ENCODE peak calls at places on chromosome 20, in four cellular contexts. G, B, H and T are unnamed samples.

GRCh38 chr20:3785240-3786125 is 1.1 kb downstream of the CENPB start:
- DNase-seq in G (no peak), B (no peak), H (peak), T (no peak)

GRCh38 chr20:33130553-33130952 is 37.4 kb upstream of the BPIFA2 start:
- DNase-seq in G (no peak), B (no peak), H (no peak), T (no peak)

GRCh38 chr20:52242237-52243230 is 51.0 kb upstream of the ZFP64 start:
- DNase-seq in G (peak), B (peak), H (peak), T (no peak)

GRCh38 chr20:4443016-4443415 is 278.7 kb upstream of the PRND start:
- DNase-seq in G (no peak), B (no peak), H (no peak), T (no peak)

GRCh38 chr20:44754554-44754953 is 8.9 kb downstream of the KCNK15 start:
- DNase-seq in G (no peak), B (no peak), H (no peak), T (no peak)

GRCh38 chr20:12928755-12929401 is 79.9 kb upstream of the SPTLC3 start:
- DNase-seq in G (peak), B (peak), H (peak), T (peak)

GRCh38 chr20:40336034-40336433 is 353.0 kb downstream of the MAFB start:
- DNase-seq in G (no peak), B (no peak), H (no peak), T (no peak)

GRCh38 chr20:19814241-19814640 is 56.2 kb downstream of the RIN2 start:
- DNase-seq in G (no peak), B (no peak), H (no peak), T (no peak)

GRCh38 chr20:10761786-10762185 is 88.0 kb upstream of the JAG1 start:
- DNase-seq in G (peak), B (peak), H (no peak), T (peak)

GRCh38 chr20:64108731-64109389 is 1.5 kb upstream of the NPBWR2 start:
- DNase-seq in G (no peak), B (no peak), H (no peak), T (no peak)

GRCh38 chr20:49452011-49452482 is 30.4 kb downstream of the KCNB1 start:
- DNase-seq in G (no peak), B (no peak), H (no peak), T (no peak)

GRCh38 chr20:298755-299391 is 1.5 kb downstream of the ZCCHC3 start:
- DNase-seq in G (no peak), B (no peak), H (peak), T (no peak)

GRCh38 chr20:50820515-50821256 is 25.8 kb downstream of the BCAS4 start:
- DNase-seq in G (no peak), B (no peak), H (no peak), T (no peak)

GRCh38 chr20:16194961-16195360 is 378.3 kb downstream of the KIF16B start:
- DNase-seq in G (no peak), B (no peak), H (no peak), T (no peak)

GRCh38 chr20:43653966-43654365 is 12.9 kb upstream of the MYBL2 start:
- DNase-seq in G (no peak), B (no peak), H (no peak), T (no peak)

GRCh38 chr20:44456611-44457010 is 19.1 kb upstream of the TTPAL start:
- DNase-seq in G (no peak), B (no peak), H (no peak), T (no peak)

GRCh38 chr20:51093240-51093763 is 70.4 kb upstream of the KCNG1 start:
- DNase-seq in G (no peak), B (no peak), H (no peak), T (no peak)

GRCh38 chr20:16066571-16066970 is 506.7 kb downstream of the KIF16B start:
- DNase-seq in G (no peak), B (no peak), H (no peak), T (no peak)